ENCODE peak calls at places on chromosomes 16 and 17, in eight cellular contexts. H, C, D, B, T, A, N and Y are unnamed samples.
A peak's percentile ranks its signal among the peaks of the same experiment; 100 is the strongest.

GRCh38 chr16:24966599-24966998 is 48.6 kb downstream of the ARHGAP17 start:
- DNase-seq in A (no peak), H (no peak), T (no peak), C (no peak), D (no peak), B (no peak), N (no peak), Y (no peak)

GRCh38 chr17:39591958-39592954 is 15.5 kb downstream of the NEUROD2 start:
- DNase-seq in H (no peak), C (peak; percentile 72), T (peak; percentile 79), A (no peak), B (peak; percentile 96), N (no peak), D (no peak), Y (no peak)

GRCh38 chr17:62823111-62823895 is 15.2 kb upstream of the MARCHF10 start:
- DNase-seq in D (no peak), A (no peak), B (no peak), H (no peak), T (no peak), C (no peak), N (no peak), Y (no peak)

GRCh38 chr16:68496689-68497088 is 42.4 kb upstream of the ZFP90 start:
- DNase-seq in T (no peak), H (no peak), N (no peak), D (no peak), C (no peak), B (no peak), A (no peak), Y (no peak)

GRCh38 chr17:33137411-33137810 is 145.8 kb downstream of the SPACA3 start:
- DNase-seq in B (no peak), H (peak; percentile 77), T (no peak), D (no peak), N (no peak), C (no peak), A (no peak), Y (no peak)

GRCh38 chr17:40415390-40415789 is 2.3 kb downstream of the TOP2A start:
- DNase-seq in D (no peak), A (no peak), N (no peak), C (no peak), B (peak; percentile 64), T (no peak), H (no peak), Y (no peak)

GRCh38 chr17:52147872-52148271 is 10.6 kb downstream of the CA10 start:
- DNase-seq in C (no peak), A (no peak), D (no peak), T (no peak), H (no peak), B (no peak), N (no peak), Y (no peak)

GRCh38 chr17:35747540-35748017 is 5.5 kb downstream of the GAS2L2 start:
- DNase-seq in B (peak; percentile 93), C (peak; percentile 76), N (peak; percentile 86), H (peak; percentile 74), A (peak; percentile 58), D (no peak), T (peak; percentile 97), Y (no peak)

GRCh38 chr17:32269377-32269776 is 3.7 kb downstream of the RHBDL3 start:
- DNase-seq in B (no peak), H (no peak), T (no peak), A (no peak), C (no peak), N (no peak), D (no peak), Y (no peak)

GRCh38 chr17:29972277-29972676 is 30.8 kb downstream of the EFCAB5 start:
- DNase-seq in T (no peak), B (no peak), N (no peak), A (no peak), C (no peak), H (peak; percentile 29), D (no peak), Y (no peak)

GRCh38 chr17:1150863-1151685 is 28.7 kb downstream of the ABR start:
- DNase-seq in T (no peak), N (no peak), A (no peak), B (no peak), H (no peak), C (no peak), D (no peak), Y (no peak)

GRCh38 chr17:77577491-77577890 is 381.0 kb upstream of the TNRC6C start:
- DNase-seq in H (no peak), B (no peak), N (no peak), D (no peak), A (no peak), T (no peak), C (no peak), Y (no peak)

GRCh38 chr16:53785044-53785443 is 81.1 kb downstream of the FTO start:
- DNase-seq in B (no peak), A (no peak), H (no peak), N (no peak), T (no peak), D (no peak), C (no peak), Y (no peak)

GRCh38 chr16:29023279-29024278 is 38.7 kb downstream of the LAT start:
- DNase-seq in H (no peak), T (no peak), D (no peak), C (no peak), B (no peak), N (no peak), A (no peak), Y (no peak)

GRCh38 chr17:17696871-17697633 is 15.8 kb downstream of the RAI1 start:
- DNase-seq in A (no peak), D (no peak), C (peak; percentile 67), H (no peak), B (no peak), N (no peak), T (no peak), Y (no peak)

GRCh38 chr17:39339272-39339671 is 62.2 kb downstream of the FBXL20 start:
- DNase-seq in N (no peak), A (no peak), D (no peak), T (no peak), C (no peak), B (no peak), H (no peak), Y (no peak)

GRCh38 chr16:56970934-56971767 is 9.4 kb downstream of the CETP start:
- DNase-seq in A (no peak), H (peak; percentile 30), C (no peak), T (no peak), B (no peak), N (no peak), D (no peak), Y (no peak)

GRCh38 chr16:9489823-9490467 is 398.5 kb downstream of the HAPSTR1 start:
- DNase-seq in D (no peak), B (peak; percentile 15), N (no peak), A (no peak), T (no peak), C (no peak), H (peak; percentile 49), Y (no peak)